ENCODE peak calls at places on chromosomes 13 and 19, in seven cellular contexts. B is H9, X is mesendoderm, J is neuronal stem cell, A is mesenchymal stem cell, D is H1, L is trophoblast cell. G is an unnamed sample.

GRCh38 chr13:94706854-94707399 is 5.4 kb downstream of the SOX21 start:
- DNase-seq in B (no peak), X (no peak), J (peak), A (peak), D (no peak), L (no peak), G (no peak)

GRCh38 chr19:6041071-6041470 is 63.1 kb upstream of the RANBP3 start:
- DNase-seq in B (no peak), X (no peak), J (no peak), A (no peak), D (peak), L (no peak), G (no peak)

GRCh38 chr13:110430391-110431338 is 123.6 kb downstream of the COL4A2 start:
- DNase-seq in B (no peak), X (no peak), J (no peak), A (no peak), D (no peak), L (peak), G (no peak)

GRCh38 chr13:23865065-23865464 is 24.1 kb downstream of the MIPEP start:
- DNase-seq in B (no peak), X (no peak), J (no peak), A (no peak), D (no peak), L (no peak), G (peak)

GRCh38 chr19:48806518-48806817 is 4.4 kb downstream of the BCAT2 start:
- DNase-seq in B (peak), X (peak), J (no peak), A (no peak), D (peak), L (peak), G (no peak)

GRCh38 chr19:4660181-4660791 is 9.9 kb downstream of the MYDGF start:
- DNase-seq in B (peak), X (peak), J (no peak), A (peak), D (peak), L (peak), G (no peak)

GRCh38 chr19:33740811-33741396 is 55.8 kb upstream of the KCTD15 start:
- DNase-seq in B (peak), X (peak), J (peak), A (peak), D (peak), L (peak), G (peak)

GRCh38 chr13:43787998-43788397 is 1.2 kb upstream of the ENOX1 start:
- DNase-seq in B (no peak), X (peak), J (peak), A (peak), D (no peak), L (peak), G (peak)

GRCh38 chr13:106795847-106796246 is 227.9 kb upstream of the ARGLU1 start:
- DNase-seq in B (peak), X (no peak), J (no peak), A (peak), D (no peak), L (peak), G (no peak)

GRCh38 chr19:16094360-16095070 is 17.2 kb upstream of the RAB8A start:
- DNase-seq in B (no peak), X (no peak), J (no peak), A (no peak), D (no peak), L (peak), G (no peak)
- H2BK5ac ChIP-seq in B (no peak), X (no peak), J (no peak), A (no peak), D (no peak), L (no peak), G (peak)

GRCh38 chr19:1249298-1249989 is 1.1 kb downstream of the MIDN start:
- DNase-seq in B (peak), X (peak), J (peak), A (peak), D (peak), L (peak), G (peak)
- H2BK5ac ChIP-seq in B (no peak), X (no peak), J (peak), A (peak), D (no peak), L (peak), G (peak)

GRCh38 chr19:44700547-44700946 is 1.6 kb downstream of the CEACAM16 start:
- DNase-seq in B (no peak), X (no peak), J (no peak), A (no peak), D (no peak), L (no peak), G (no peak)

GRCh38 chr19:44701228-44701627 is 2.3 kb downstream of the CEACAM16 start:
- DNase-seq in B (no peak), X (no peak), J (no peak), A (no peak), D (no peak), L (no peak), G (no peak)

GRCh38 chr19:44703336-44704078 is 4.6 kb downstream of the CEACAM16 start:
- DNase-seq in B (no peak), X (no peak), J (no peak), A (no peak), D (no peak), L (no peak), G (no peak)

GRCh38 chr19:44704982-44705381 is 6.0 kb downstream of the CEACAM16 start:
- DNase-seq in B (no peak), X (no peak), J (no peak), A (no peak), D (no peak), L (no peak), G (no peak)

GRCh38 chr19:44702551-44703176 is 3.7 kb downstream of the CEACAM16 start:
- DNase-seq in B (no peak), X (no peak), J (no peak), A (no peak), D (no peak), L (peak), G (no peak)
- H2BK5ac ChIP-seq in B (no peak), X (no peak), J (no peak), A (no peak), D (peak), L (no peak), G (no peak)

DNA sequence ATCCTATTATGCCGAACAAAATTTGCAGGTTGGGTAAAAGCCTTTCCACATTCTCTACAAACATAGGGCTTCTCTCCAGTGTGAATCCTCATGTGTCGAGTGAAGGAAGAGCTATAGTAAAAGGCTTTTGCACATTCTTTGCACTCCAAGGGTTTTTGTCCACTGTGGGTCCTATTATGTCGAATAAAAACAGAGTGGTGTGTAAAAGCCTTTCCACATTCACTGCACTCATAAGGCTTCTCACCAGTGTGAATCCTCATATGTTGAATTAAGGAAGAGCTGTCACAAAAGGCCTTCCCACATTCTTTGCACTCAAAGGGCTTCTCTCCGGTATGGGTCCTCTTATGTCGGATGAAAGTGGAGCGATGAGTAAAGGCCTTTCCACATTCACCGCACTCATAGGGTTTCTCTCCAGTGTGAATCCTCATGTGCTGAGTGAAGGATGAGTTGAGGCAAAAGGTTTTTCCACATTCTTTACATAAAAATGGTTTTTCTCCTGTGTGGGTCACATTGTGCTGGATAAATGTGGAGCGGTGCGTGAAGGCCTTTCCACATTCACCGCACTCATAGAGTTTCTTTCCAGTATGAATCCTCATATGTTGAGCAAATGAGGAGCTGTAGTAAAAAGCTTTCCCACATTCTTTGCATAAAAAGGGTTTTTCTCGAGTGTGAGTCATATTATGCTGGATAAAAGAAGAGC is 13.6 kb downstream of the ZNF599 start:
- DNase-seq in B (no peak), X (peak), J (no peak), A (peak), D (peak), L (no peak), G (no peak)
- H2BK5ac ChIP-seq in B (no peak), X (no peak), J (no peak), A (no peak), D (no peak), L (no peak), G (no peak)

GRCh38 chr19:38044267-38045111 is 137.5 kb downstream of the SIPA1L3 start:
- DNase-seq in B (no peak), X (peak), J (no peak), A (peak), D (no peak), L (no peak), G (peak)
- H2BK5ac ChIP-seq in B (no peak), X (no peak), J (no peak), A (no peak), D (no peak), L (no peak), G (no peak)

GRCh38 chr13:113762075-113762474 is 3.0 kb downstream of the TMEM255B start:
- DNase-seq in B (no peak), X (no peak), J (no peak), A (no peak), D (no peak), L (peak), G (no peak)

GRCh38 chr13:113763961-113764792 is 5.2 kb downstream of the TMEM255B start:
- DNase-seq in B (no peak), X (no peak), J (no peak), A (no peak), D (no peak), L (no peak), G (no peak)

GRCh38 chr13:113763254-113763653 is 4.2 kb downstream of the TMEM255B start:
- DNase-seq in B (no peak), X (no peak), J (no peak), A (no peak), D (no peak), L (no peak), G (no peak)

GRCh38 chr13:113761136-113761535 is 2.1 kb downstream of the TMEM255B start:
- DNase-seq in B (no peak), X (no peak), J (no peak), A (no peak), D (no peak), L (no peak), G (no peak)

DNA sequence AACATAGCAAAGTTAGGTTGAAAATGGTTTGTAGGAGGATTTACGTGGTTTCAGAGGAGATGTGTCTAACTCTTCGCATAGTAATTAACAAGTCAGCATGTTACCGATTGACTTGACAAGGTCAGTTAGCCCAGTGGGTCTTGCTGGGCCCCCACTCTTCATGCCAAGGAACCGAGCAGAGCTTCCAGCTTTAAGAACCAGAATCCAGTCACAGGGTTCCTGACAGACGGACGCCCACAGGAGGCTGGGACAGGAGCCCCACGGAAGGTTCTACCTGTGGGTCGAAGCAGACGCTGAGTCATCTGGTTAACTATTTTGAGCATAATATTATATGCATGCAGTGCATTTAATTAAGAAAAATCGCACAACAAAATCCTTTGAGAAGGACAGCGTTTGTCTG is 3.5 kb downstream of the TMEM255B start:
- DNase-seq in B (no peak), X (peak), J (no peak), A (no peak), D (no peak), L (no peak), G (no peak)
- H2BK5ac ChIP-seq in B (no peak), X (no peak), J (no peak), A (no peak), D (no peak), L (no peak), G (no peak)